ENCODE peak calls at places on chromosomes 7 and 10, in eight cellular contexts. P is fibroblast of lung, W is ovary, O is MM.1S, Q is GM23248, J is psoas muscle, F is transverse colon, K is PC-3. S is an unnamed sample.

GRCh38 chr10:27911006-27911405 is 87.9 kb downstream of the ODAD2 start:
- DNase-seq in P (peak; percentile 2), W (no peak), O (no peak), Q (no peak), J (no peak), F (no peak), K (no peak), S (no peak)

GRCh38 chr10:50395279-50395678 is 144.0 kb upstream of the ASAH2 start:
- DNase-seq in P (peak; percentile 72), W (no peak), O (no peak), Q (peak; percentile 86), J (no peak), F (no peak), K (peak; percentile 99), S (no peak)

GRCh38 chr7:154299736-154300135 is 247.5 kb downstream of the DPP6 start:
- DNase-seq in P (no peak), W (no peak), O (no peak), Q (no peak), J (no peak), F (no peak), K (no peak), S (no peak)

GRCh38 chr7:102451371-102452054 is 13.2 kb downstream of the ALKBH4 start:
- DNase-seq in P (no peak), W (no peak), O (peak; percentile 67), Q (peak; percentile 33), J (no peak), F (no peak), K (no peak), S (peak; percentile 63)

GRCh38 chr10:43692051-43692825 is 43.6 kb upstream of the ZNF32 start:
- DNase-seq in P (peak; percentile 84), W (no peak), O (no peak), Q (peak; percentile 79), J (no peak), F (no peak), K (no peak), S (no peak)

GRCh38 chr7:13447637-13448036 is 541.8 kb downstream of the ETV1 start:
- DNase-seq in P (no peak), W (no peak), O (no peak), Q (no peak), J (no peak), F (no peak), K (no peak), S (no peak)

GRCh38 chr7:49980414-49980813 is 112.6 kb downstream of the ZPBP start:
- DNase-seq in P (no peak), W (no peak), O (no peak), Q (no peak), J (no peak), F (no peak), K (no peak), S (no peak)

GRCh38 chr10:5970066-5970465 is 7.3 kb downstream of the IL15RA start:
- DNase-seq in P (no peak), W (no peak), O (no peak), Q (no peak), J (no peak), F (no peak), K (no peak), S (no peak)

GRCh38 chr7:133668296-133669060 is 415.6 kb downstream of the EXOC4 start:
- DNase-seq in P (peak; percentile 39), W (no peak), O (no peak), Q (peak; percentile 26), J (no peak), F (no peak), K (peak; percentile 17), S (no peak)

GRCh38 chr10:1643161-1643910 is 94.0 kb downstream of the ADARB2 start:
- DNase-seq in P (no peak), W (no peak), O (peak; percentile 12), Q (peak; percentile 1), J (no peak), F (no peak), K (peak; percentile 12), S (peak; percentile 89)

GRCh38 chr7:108402865-108403264 is 53.4 kb downstream of the NRCAM start:
- DNase-seq in P (peak; percentile 74), W (no peak), O (no peak), Q (peak; percentile 36), J (no peak), F (no peak), K (no peak), S (no peak)

GRCh38 chr7:122577449-122578003 is 121.4 kb downstream of the RNF133 start:
- DNase-seq in P (no peak), W (no peak), O (no peak), Q (no peak), J (no peak), F (no peak), K (no peak), S (no peak)

GRCh38 chr10:70222340-70222794 is 10.9 kb downstream of the PPA1 start:
- DNase-seq in P (no peak), W (no peak), O (peak; percentile 26), Q (peak; percentile 39), J (no peak), F (no peak), K (peak; percentile 99), S (no peak)

GRCh38 chr7:134255814-134256213 is 60.9 kb downstream of the SLC35B4 start:
- DNase-seq in P (no peak), W (no peak), O (no peak), Q (no peak), J (no peak), F (no peak), K (no peak), S (no peak)

GRCh38 chr7:10299384-10299783 is 674.3 kb upstream of the PHF14 start:
- DNase-seq in P (no peak), W (no peak), O (no peak), Q (no peak), J (no peak), F (no peak), K (no peak), S (no peak)

DNA sequence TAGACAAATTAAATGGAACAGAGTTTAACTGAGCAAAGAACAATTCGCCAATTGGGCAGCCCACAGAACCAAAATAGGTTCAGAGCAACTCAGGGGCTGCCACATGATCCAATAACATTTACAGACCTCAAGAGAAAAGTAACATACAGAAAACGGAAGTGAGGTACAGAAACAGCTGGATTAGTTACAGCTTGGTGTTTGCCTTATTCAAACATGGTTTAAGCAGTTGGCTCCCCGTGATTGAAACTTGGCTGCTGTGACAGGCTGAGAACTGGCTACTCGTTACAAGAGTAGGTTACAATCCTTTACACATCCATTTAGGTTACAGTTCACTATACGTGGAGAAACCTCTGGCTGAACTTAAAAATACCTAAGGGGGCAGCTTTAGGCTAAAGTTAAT is 673.1 kb upstream of the PHF14 start:
- DNase-seq in P (peak; percentile 1), W (no peak), O (peak; percentile 81), Q (no peak), J (no peak), F (no peak), K (no peak), S (peak; percentile 2)
- H3K4me1 ChIP-seq in P (no peaks in the 10 kb centered on the region), W (no peaks in the 10 kb centered on the region), O (peaks cover 23% of the 10 kb centered on the region), Q (no peaks in the 10 kb centered on the region), J (no peaks in the 10 kb centered on the region), F (no peaks in the 10 kb centered on the region), K (no peaks in the 10 kb centered on the region), S (no peaks in the 10 kb centered on the region)

GRCh38 chr7:99404235-99404976 is 4.0 kb downstream of the PDAP1 start:
- DNase-seq in P (no peak), W (no peak), O (no peak), Q (peak; percentile 77), J (no peak), F (no peak), K (no peak), S (no peak)

GRCh38 chr7:99404977-99405320 is 3.4 kb downstream of the PDAP1 start:
- DNase-seq in P (no peak), W (no peak), O (no peak), Q (no peak), J (no peak), F (no peak), K (no peak), S (no peak)

GRCh38 chr7:99407849-99408346 is 499 bp downstream of the PDAP1 start:
- DNase-seq in P (peak; percentile 77), W (peak; percentile 78), O (no peak), Q (peak; percentile 97), J (peak; percentile 87), F (peak; percentile 50), K (peak; percentile 53), S (peak; percentile 82)

GRCh38 chr7:99408347-99409191 is at the start of the genes BUD31 and PDAP1:
- DNase-seq in P (peak; percentile 96), W (peak; percentile 94), O (peak; percentile 93), Q (peak; percentile 97), J (peak; percentile 98), F (peak; percentile 93), K (peak; percentile 87), S (peak; percentile 96)

DNA sequence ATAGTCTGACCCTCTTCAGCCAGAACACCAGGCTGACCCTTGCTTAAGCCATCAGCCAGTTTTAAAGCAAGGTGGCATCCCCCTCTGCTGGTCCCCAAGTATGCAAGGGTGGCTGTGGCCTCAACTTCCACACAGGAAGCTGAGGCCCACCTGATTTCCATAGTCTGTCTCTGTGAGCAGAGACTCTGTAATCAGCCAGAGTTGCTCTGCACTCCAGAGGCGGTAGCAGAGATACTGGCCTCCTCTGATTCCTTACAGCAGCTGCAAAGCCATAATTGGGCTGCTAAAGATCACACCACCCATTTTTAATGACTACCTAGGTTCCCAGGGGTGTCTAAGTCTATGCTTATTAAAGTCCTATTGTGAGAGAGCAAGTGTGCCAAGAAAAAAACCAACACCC is 1.8 kb downstream of the PDAP1 start:
- DNase-seq in P (no peak), W (no peak), O (no peak), Q (no peak), J (no peak), F (no peak), K (no peak), S (no peak)
- H3K4me3 ChIP-seq in P (no peak overlapping the region), W (no peak overlapping the region), O (no peak overlapping the region), Q (peak overlapping the region; percentile 100), J (peak overlapping the region; percentile 95), F (no peak overlapping the region), K (peak overlapping the region; percentile 90), S (no peak overlapping the region)

GRCh38 chr10:44994752-44995530 is 5.8 kb upstream of the ZNF22 start:
- DNase-seq in P (no peak), W (peak; percentile 41), O (no peak), Q (no peak), J (peak; percentile 71), F (no peak), K (no peak), S (no peak)

GRCh38 chr10:44995581-44995913 is 5.2 kb upstream of the ZNF22 start:
- DNase-seq in P (no peak), W (no peak), O (no peak), Q (no peak), J (no peak), F (no peak), K (no peak), S (no peak)

GRCh38 chr10:44998146-44998631 is 2.5 kb upstream of the ZNF22 start:
- DNase-seq in P (peak; percentile 52), W (no peak), O (no peak), Q (no peak), J (no peak), F (no peak), K (no peak), S (no peak)

GRCh38 chr10:44995914-44996633 is 4.6 kb upstream of the ZNF22 start:
- DNase-seq in P (peak; percentile 84), W (peak; percentile 69), O (no peak), Q (peak; percentile 55), J (peak; percentile 81), F (no peak), K (no peak), S (peak; percentile 80)

GRCh38 chr10:44997105-44997748 is 3.5 kb upstream of the ZNF22 start:
- DNase-seq in P (no peak), W (no peak), O (no peak), Q (no peak), J (no peak), F (no peak), K (no peak), S (no peak)
- H3K4me1 ChIP-seq in P (peaks cover 24% of the 10 kb centered on the region), W (peaks cover 42% of the 10 kb centered on the region), O (peaks cover 26% of the 10 kb centered on the region), Q (peaks cover 44% of the 10 kb centered on the region), J (peaks cover 38% of the 10 kb centered on the region), F (peaks cover 54% of the 10 kb centered on the region), K (peaks cover 12% of the 10 kb centered on the region), S (peaks cover 23% of the 10 kb centered on the region)

GRCh38 chr10:3782099-3782455 is 2.9 kb downstream of the KLF6 start:
- DNase-seq in P (no peak), W (no peak), O (no peak), Q (peak; percentile 69), J (no peak), F (no peak), K (no peak), S (no peak)
- H3K4me3 ChIP-seq in P (peak overlapping the region; percentile 86), W (peak overlapping the region; percentile 93), O (peak overlapping the region; percentile 85), Q (peak overlapping the region; percentile 98), J (peak overlapping the region; percentile 95), F (peak overlapping the region; percentile 77), K (peak overlapping the region; percentile 96), S (peak overlapping the region; percentile 85)